ENCODE peak calls at places on chromosome 20, in four cellular contexts. Q, G, K and Z are unnamed samples.

GRCh38 chr20:61099786-61100185 is 152.3 kb upstream of the CDH4 start:
- DNase-seq in K (no peak), Q (no peak), G (no peak), Z (no peak)

GRCh38 chr20:39775110-39775509 is 813.0 kb downstream of the DHX35 start:
- DNase-seq in G (no peak), K (no peak), Q (no peak), Z (no peak)

GRCh38 chr20:62635232-62635631 is 7.1 kb upstream of the SLCO4A1 start:
- DNase-seq in Q (no peak), K (no peak), G (no peak), Z (no peak)

GRCh38 chr20:46713957-46714834 is 4.7 kb downstream of the SLC2A10 start:
- DNase-seq in Q (no peak), K (no peak), G (no peak), Z (no peak)

GRCh38 chr20:10661261-10661660 is 12.5 kb downstream of the JAG1 start:
- DNase-seq in K (no peak), Q (no peak), G (no peak), Z (no peak)

GRCh38 chr20:22226849-22227248 is 357.5 kb downstream of the FOXA2 start:
- DNase-seq in K (no peak), G (no peak), Q (peak; percentile 47), Z (no peak)

GRCh38 chr20:8116067-8116811 is 15.8 kb upstream of the PLCB1 start:
- DNase-seq in G (peak; percentile 30), K (no peak), Q (no peak), Z (no peak)

GRCh38 chr20:32077192-32077591 is 25.1 kb downstream of the HCK start:
- DNase-seq in K (no peak), G (no peak), Q (no peak), Z (no peak)

GRCh38 chr20:61260905-61261304 is 8.8 kb downstream of the CDH4 start:
- DNase-seq in K (no peak), G (no peak), Q (no peak), Z (no peak)

GRCh38 chr20:61953037-61953788 is 112.5 kb downstream of the TAF4 start:
- DNase-seq in Q (no peak), K (no peak), G (no peak), Z (no peak)

GRCh38 chr20:51966296-51966971 is 164.1 kb upstream of the SALL4 start:
- DNase-seq in Q (no peak), G (peak; percentile 84), K (peak; percentile 74), Z (peak; percentile 84)

GRCh38 chr20:55538261-55538908 is 466.9 kb downstream of the CBLN4 start:
- DNase-seq in K (no peak), Q (no peak), G (no peak), Z (no peak)

GRCh38 chr20:59836768-59837167 is 96.7 kb downstream of the SYCP2 start:
- DNase-seq in K (no peak), G (no peak), Q (no peak), Z (no peak)

GRCh38 chr20:49411221-49411925 is 71.1 kb downstream of the KCNB1 start:
- DNase-seq in Q (no peak), K (no peak), G (no peak), Z (no peak)

GRCh38 chr20:19210426-19211155 is 1.9 kb upstream of the SLC24A3 start:
- DNase-seq in G (no peak), K (no peak), Q (no peak), Z (no peak)

GRCh38 chr20:23320317-23320716 is 30.3 kb upstream of the NXT1 start:
- DNase-seq in G (peak; percentile 47), Q (no peak), K (peak; percentile 24), Z (no peak)

GRCh38 chr20:859661-860294 is 26.3 kb downstream of the FAM110A start:
- DNase-seq in Q (no peak), K (no peak), G (no peak), Z (no peak)

GRCh38 chr20:39518649-39519048 is 556.5 kb downstream of the DHX35 start:
- DNase-seq in G (no peak), K (no peak), Q (no peak), Z (no peak)

GRCh38 chr20:36441416-36441815 is 99.9 kb upstream of the MYL9 start:
- DNase-seq in G (no peak), K (no peak), Q (no peak), Z (no peak)

GRCh38 chr20:43799150-43799711 is 72.4 kb upstream of the GTSF1L start:
- DNase-seq in Q (no peak), G (no peak), K (peak; percentile 54), Z (no peak)

GRCh38 chr20:53003420-53003819 is 31.3 kb downstream of the TSHZ2 start:
- DNase-seq in Q (no peak), K (no peak), G (no peak), Z (no peak)

GRCh38 chr20:45893831-45894230 is 2.7 kb downstream of the CTSA start:
- DNase-seq in Q (no peak), K (no peak), G (no peak), Z (no peak)

GRCh38 chr20:42688576-42688975 is 501.1 kb downstream of the PTPRT start:
- DNase-seq in Q (no peak), K (no peak), G (no peak), Z (peak; percentile 22)

GRCh38 chr20:23350855-23351838 is 556 bp downstream of the NXT1 start:
- DNase-seq in Q (no peak), K (peak; percentile 56), G (peak; percentile 85), Z (no peak)

GRCh38 chr20:52130406-52130805 is 61.2 kb downstream of the ZFP64 start:
- DNase-seq in K (no peak), G (no peak), Q (no peak), Z (no peak)

GRCh38 chr20:59780494-59781185 is 152.8 kb downstream of the SYCP2 start:
- DNase-seq in K (no peak), G (no peak), Q (no peak), Z (no peak)

GRCh38 chr20:25574411-25574810 is 10.9 kb downstream of the NINL start:
- DNase-seq in G (peak; percentile 63), K (peak; percentile 46), Q (no peak), Z (no peak)

GRCh38 chr20:12762725-12763124 is 246.0 kb upstream of the SPTLC3 start:
- DNase-seq in G (no peak), K (peak; percentile 29), Q (no peak), Z (no peak)

GRCh38 chr20:20740595-20740994 is 28.2 kb upstream of the RALGAPA2 start:
- DNase-seq in Q (no peak), K (no peak), G (no peak), Z (no peak)
- TF ChIP-seq YY1 in Q (no peak), K (no peak), G (no peak), Z (no peak)

GRCh38 chr20:50535162-50535561 is 25.0 kb downstream of the PTPN1 start:
- DNase-seq in K (no peak), G (no peak), Q (no peak), Z (no peak)

GRCh38 chr20:50537546-50538201 is 27.5 kb downstream of the PTPN1 start:
- DNase-seq in K (no peak), Q (no peak), G (no peak), Z (no peak)

GRCh38 chr20:50540620-50541605 is 30.7 kb downstream of the PTPN1 start:
- DNase-seq in Q (no peak), G (peak; percentile 18), K (no peak), Z (no peak)

GRCh38 chr20:50536333-50536732 is 26.1 kb downstream of the PTPN1 start:
- DNase-seq in K (no peak), G (no peak), Q (no peak), Z (no peak)

DNA sequence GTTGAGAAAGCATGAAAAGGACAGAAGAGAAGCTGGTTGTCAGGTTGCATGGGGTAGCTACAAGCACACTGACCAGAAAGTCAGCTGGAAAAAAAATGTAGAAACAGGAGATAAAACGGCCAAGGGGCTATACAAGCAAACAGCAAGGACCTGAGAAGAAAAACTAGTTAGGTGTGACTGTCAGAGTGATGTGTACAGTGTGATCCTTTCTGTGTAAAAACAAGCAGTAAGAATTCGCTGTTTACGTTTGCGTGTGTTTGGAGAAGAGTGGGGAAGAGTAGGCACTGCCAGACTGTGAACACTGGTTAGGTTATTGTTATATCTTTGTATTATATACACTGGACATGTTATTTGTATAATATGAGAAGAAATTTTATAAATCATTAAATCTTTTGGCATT is 28.1 kb downstream of the PTPN1 start:
- DNase-seq in Q (no peak), G (no peak), K (no peak), Z (no peak)
- H3K4me1 ChIP-seq in Q (peaks cover 46% of the 10 kb centered on the region), G (peaks cover 25% of the 10 kb centered on the region), K (peaks cover 23% of the 10 kb centered on the region), Z (peaks cover 5% of the 10 kb centered on the region)

GRCh38 chr20:34634392-34634791 is 42.5 kb downstream of the PIGU start:
- DNase-seq in Q (no peak), K (no peak), G (no peak), Z (no peak)
- TF ChIP-seq YY1 in Q (no peak), K (no peak), G (no peak), Z (no peak)

DNA sequence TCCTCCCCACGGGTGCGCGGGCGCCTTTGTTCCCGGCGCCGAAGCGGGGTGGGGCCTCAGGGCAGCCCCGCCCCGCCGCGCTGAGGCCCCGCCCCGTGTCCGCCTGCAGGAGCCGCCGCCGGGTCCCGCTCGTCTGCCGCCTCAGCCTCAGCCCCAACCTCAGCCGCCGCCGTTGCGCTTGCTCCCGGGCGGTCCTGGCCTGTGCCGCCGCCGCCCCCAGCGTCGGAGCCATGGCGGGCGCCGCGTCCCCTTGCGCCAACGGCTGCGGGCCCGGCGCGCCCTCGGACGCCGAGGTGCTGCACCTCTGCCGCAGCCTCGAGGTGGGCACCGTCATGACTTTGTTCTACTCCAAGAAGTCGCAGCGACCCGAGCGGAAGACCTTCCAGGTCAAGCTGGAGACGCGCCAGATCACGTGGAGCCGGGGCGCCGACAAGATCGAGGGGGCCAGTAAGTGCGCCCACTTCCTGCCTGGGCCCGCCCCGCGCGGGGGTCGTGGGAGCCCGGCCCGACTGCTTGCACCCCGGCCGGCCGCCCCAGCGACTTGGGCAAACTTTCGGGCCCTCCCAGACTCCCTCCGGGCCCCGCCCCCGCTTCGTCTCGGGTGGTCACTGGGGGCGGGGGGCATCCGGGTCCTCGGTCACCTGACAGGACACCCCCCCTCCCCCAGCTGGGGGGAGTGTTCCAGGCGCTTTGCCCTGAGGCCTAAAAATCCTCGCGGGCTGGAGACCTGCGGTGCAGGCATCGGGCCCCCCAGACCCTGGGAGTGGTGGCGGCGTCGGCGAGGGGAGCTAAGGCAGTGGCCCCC is at the start of gene PLCG1:
- DNase-seq in K (peak; percentile 98), G (peak; percentile 72), Q (no peak), Z (peak; percentile 73)
- H3K4me1 ChIP-seq in K (peaks cover 9% of the 10 kb centered on the region), G (peaks cover 78% of the 10 kb centered on the region), Q (peaks cover 59% of the 10 kb centered on the region), Z (peaks cover 19% of the 10 kb centered on the region)

GRCh38 chr20:41526327-41526726 is 91.8 kb downstream of the CHD6 start:
- DNase-seq in Q (no peak), G (no peak), K (no peak), Z (no peak)

GRCh38 chr20:41523857-41524256 is 94.3 kb downstream of the CHD6 start:
- DNase-seq in Q (no peak), G (no peak), K (no peak), Z (no peak)

GRCh38 chr20:41530923-41531322 is 87.3 kb downstream of the CHD6 start:
- DNase-seq in K (no peak), G (no peak), Q (no peak), Z (no peak)

DNA sequence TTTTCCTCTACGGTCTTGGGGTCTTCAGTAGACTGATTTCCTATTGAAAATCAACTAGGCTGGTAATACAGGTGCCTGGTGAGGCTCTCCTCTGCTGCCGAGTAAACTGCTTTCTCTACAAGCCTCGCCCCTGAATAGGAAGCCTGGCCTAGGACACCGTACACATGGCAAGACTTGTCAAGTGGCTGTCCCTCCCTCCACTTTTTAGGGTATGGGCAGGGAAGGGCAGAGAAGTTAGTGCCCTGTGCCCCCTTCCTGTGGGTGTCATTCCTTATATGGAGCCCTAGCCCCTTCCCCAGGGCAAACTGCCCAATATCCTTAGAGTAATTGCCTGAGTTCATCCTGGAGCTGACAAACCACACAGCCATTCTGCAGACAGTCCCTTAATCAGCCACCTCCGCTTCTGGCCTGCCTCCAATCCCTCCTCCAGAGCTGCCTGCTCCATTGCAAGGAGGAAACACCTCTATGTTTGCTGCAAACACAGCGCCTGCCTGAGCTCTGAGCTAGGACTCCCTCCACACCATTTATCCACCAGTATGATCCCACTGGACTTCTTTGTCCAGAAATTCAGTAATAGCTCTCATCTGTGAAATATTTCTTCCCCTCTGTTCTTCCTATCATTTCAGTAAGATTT is 93.1 kb downstream of the CHD6 start:
- DNase-seq in Q (no peak), G (no peak), K (no peak), Z (no peak)
- TF ChIP-seq YY1 in Q (no peak), G (no peak), K (no peak), Z (no peak)